ENCODE peak calls at places on chromosomes 13 and 19, in six cellular contexts. A, W, G, X, S and Q are unnamed samples.

GRCh38 chr13:98202026-98202425 is 25.0 kb upstream of the RNF113B start:
- DNase-seq in W (no peak), G (no peak), X (no peak), S (no peak), A (no peak), Q (no peak)

GRCh38 chr19:57689750-57690149 is 8.0 kb downstream of the ZNF551 start:
- DNase-seq in A (no peak), X (no peak), G (no peak), W (no peak), S (no peak), Q (no peak)

GRCh38 chr19:10552596-10553053 is 8.9 kb downstream of the ATG4D start:
- DNase-seq in X (no peak), G (no peak), A (no peak), W (peak), S (no peak), Q (no peak)

GRCh38 chr19:18939922-18940775 is 868 bp downstream of the HOMER3 start:
- DNase-seq in S (no peak), X (no peak), G (no peak), A (peak), W (no peak), Q (no peak)

GRCh38 chr19:31586282-31586681 is 237.0 kb upstream of the TSHZ3 start:
- DNase-seq in A (no peak), G (no peak), W (no peak), S (no peak), X (no peak), Q (no peak)

GRCh38 chr19:29831041-29831548 is 19.3 kb downstream of the CCNE1 start:
- DNase-seq in A (no peak), G (no peak), X (no peak), S (peak), W (no peak), Q (peak)

GRCh38 chr13:32247887-32248286 is 67.3 kb downstream of the ZAR1L start:
- DNase-seq in S (no peak), A (no peak), X (no peak), W (no peak), G (no peak), Q (no peak)

GRCh38 chr19:41308450-41309224 is 1.3 kb upstream of the CCDC97 start:
- DNase-seq in S (peak), A (peak), X (peak), W (peak), G (peak), Q (peak)

GRCh38 chr13:113528101-113528797 is 37.7 kb upstream of the DCUN1D2 start:
- DNase-seq in X (no peak), S (no peak), G (no peak), A (peak), W (no peak), Q (no peak)

GRCh38 chr19:41563847-41564514 is 12.0 kb upstream of the CEACAM21 start:
- DNase-seq in S (peak), A (no peak), W (no peak), G (no peak), X (no peak), Q (peak)

GRCh38 chr13:113897161-113897560 is 33.3 kb upstream of the GAS6 start:
- DNase-seq in S (no peak), A (no peak), X (peak), G (no peak), W (no peak), Q (no peak)

GRCh38 chr19:10193666-10194499 is 870 bp downstream of the DNMT1 start:
- DNase-seq in G (no peak), W (no peak), S (no peak), X (no peak), A (no peak), Q (no peak)

GRCh38 chr13:48068036-48068435 is 26.9 kb downstream of the MED4 start:
- DNase-seq in A (no peak), S (no peak), W (no peak), X (no peak), G (no peak), Q (no peak)

GRCh38 chr13:47858042-47858677 is 142.9 kb downstream of the SUCLA2 start:
- DNase-seq in S (no peak), G (no peak), W (no peak), A (no peak), X (no peak), Q (no peak)

GRCh38 chr13:32147976-32148375 is 116.4 kb downstream of the FRY start:
- DNase-seq in W (no peak), X (no peak), S (no peak), G (no peak), A (no peak), Q (no peak)

GRCh38 chr19:16587031-16588023 is 15.1 kb upstream of the SLC35E1 start:
- DNase-seq in W (no peak), A (peak), S (peak), G (peak), X (no peak), Q (peak)

GRCh38 chr13:109773276-109773675 is 13.1 kb downstream of the IRS2 start:
- DNase-seq in X (no peak), A (no peak), W (no peak), S (no peak), G (no peak), Q (no peak)

GRCh38 chr13:60448907-60449510 is 52.0 kb downstream of the TDRD3 start:
- DNase-seq in S (no peak), A (no peak), X (peak), W (no peak), G (no peak), Q (no peak)

GRCh38 chr13:49292742-49293498 is 45.2 kb downstream of the CDADC1 start:
- DNase-seq in W (no peak), G (no peak), X (no peak), S (no peak), A (no peak), Q (no peak)

GRCh38 chr19:46958542-46958941 is 61.1 kb upstream of the NPAS1 start:
- DNase-seq in W (no peak), X (peak), G (no peak), S (no peak), A (no peak), Q (no peak)